ENCODE peak calls at places on chromosomes 13 and 19, in four cellular contexts. One of them, this sample, is unnamed.

GRCh38 chr13:95185851-95186250 is 115.4 kb downstream of the ABCC4 start:
- DNase-seq in uterus: no peak
- DNase-seq in ovary: no peak
- DNase-seq in esophagus squamous epithelium: no peak
- DNase-seq in this sample: no peak

GRCh38 chr13:94674609-94675348 is 37.6 kb downstream of the SOX21 start:
- DNase-seq in ovary: no peak
- DNase-seq in esophagus squamous epithelium: no peak
- DNase-seq in uterus: no peak
- DNase-seq in this sample: peak

GRCh38 chr19:17409990-17410389 is 4.6 kb upstream of the BST2 start:
- DNase-seq in uterus: peak
- DNase-seq in ovary: peak
- DNase-seq in esophagus squamous epithelium: no peak
- DNase-seq in this sample: no peak

GRCh38 chr13:76754414-76754813 is 131.8 kb downstream of the KCTD12 start:
- DNase-seq in uterus: no peak
- DNase-seq in ovary: no peak
- DNase-seq in esophagus squamous epithelium: no peak
- DNase-seq in this sample: peak

GRCh38 chr13:35723820-35724219 is 247.3 kb upstream of the MAB21L1 start:
- DNase-seq in esophagus squamous epithelium: no peak
- DNase-seq in ovary: peak
- DNase-seq in uterus: no peak
- DNase-seq in this sample: no peak

GRCh38 chr13:51625555-51626345 is 41.5 kb downstream of the WDFY2 start:
- DNase-seq in uterus: no peak
- DNase-seq in ovary: no peak
- DNase-seq in esophagus squamous epithelium: no peak
- DNase-seq in this sample: peak

GRCh38 chr13:89457977-89458376 is 1786.8 kb downstream of the SLITRK5 start:
- DNase-seq in esophagus squamous epithelium: no peak
- DNase-seq in ovary: no peak
- DNase-seq in uterus: no peak
- DNase-seq in this sample: no peak

GRCh38 chr19:33831835-33832234 is 35.2 kb downstream of the KCTD15 start:
- DNase-seq in esophagus squamous epithelium: no peak
- DNase-seq in ovary: no peak
- DNase-seq in uterus: no peak
- DNase-seq in this sample: no peak

GRCh38 chr19:42422576-42423461 is 4.4 kb downstream of the LIPE start:
- DNase-seq in ovary: peak
- DNase-seq in esophagus squamous epithelium: no peak
- DNase-seq in uterus: no peak
- DNase-seq in this sample: no peak

GRCh38 chr19:48768989-48769713 is 13.8 kb downstream of the FGF21 start:
- DNase-seq in esophagus squamous epithelium: no peak
- DNase-seq in uterus: no peak
- DNase-seq in ovary: no peak
- DNase-seq in this sample: peak
- TF ChIP-seq POLR2A in esophagus squamous epithelium: no peak
- TF ChIP-seq POLR2A in uterus: no peak
- TF ChIP-seq POLR2A in ovary: no peak
- TF ChIP-seq POLR2A in this sample: no peak

GRCh38 chr13:28421674-28422410 is 73.1 kb downstream of the FLT1 start:
- DNase-seq in esophagus squamous epithelium: no peak
- DNase-seq in uterus: no peak
- DNase-seq in ovary: no peak
- DNase-seq in this sample: no peak

GRCh38 chr13:28411859-28412353 is 83.0 kb downstream of the FLT1 start:
- DNase-seq in esophagus squamous epithelium: no peak
- DNase-seq in ovary: no peak
- DNase-seq in uterus: no peak
- DNase-seq in this sample: no peak

GRCh38 chr13:28412981-28413380 is 81.9 kb downstream of the FLT1 start:
- DNase-seq in ovary: no peak
- DNase-seq in esophagus squamous epithelium: no peak
- DNase-seq in uterus: no peak
- DNase-seq in this sample: no peak

GRCh38 chr13:28413999-28414398 is 80.9 kb downstream of the FLT1 start:
- DNase-seq in esophagus squamous epithelium: no peak
- DNase-seq in uterus: no peak
- DNase-seq in ovary: no peak
- DNase-seq in this sample: no peak

GRCh38 chr13:28415994-28416411 is 78.9 kb downstream of the FLT1 start:
- DNase-seq in uterus: no peak
- DNase-seq in ovary: no peak
- DNase-seq in esophagus squamous epithelium: no peak
- DNase-seq in this sample: no peak
- TF ChIP-seq CTCF in uterus: no peak
- TF ChIP-seq CTCF in ovary: no peak
- TF ChIP-seq CTCF in esophagus squamous epithelium: no peak
- TF ChIP-seq CTCF in this sample: no peak

DNA sequence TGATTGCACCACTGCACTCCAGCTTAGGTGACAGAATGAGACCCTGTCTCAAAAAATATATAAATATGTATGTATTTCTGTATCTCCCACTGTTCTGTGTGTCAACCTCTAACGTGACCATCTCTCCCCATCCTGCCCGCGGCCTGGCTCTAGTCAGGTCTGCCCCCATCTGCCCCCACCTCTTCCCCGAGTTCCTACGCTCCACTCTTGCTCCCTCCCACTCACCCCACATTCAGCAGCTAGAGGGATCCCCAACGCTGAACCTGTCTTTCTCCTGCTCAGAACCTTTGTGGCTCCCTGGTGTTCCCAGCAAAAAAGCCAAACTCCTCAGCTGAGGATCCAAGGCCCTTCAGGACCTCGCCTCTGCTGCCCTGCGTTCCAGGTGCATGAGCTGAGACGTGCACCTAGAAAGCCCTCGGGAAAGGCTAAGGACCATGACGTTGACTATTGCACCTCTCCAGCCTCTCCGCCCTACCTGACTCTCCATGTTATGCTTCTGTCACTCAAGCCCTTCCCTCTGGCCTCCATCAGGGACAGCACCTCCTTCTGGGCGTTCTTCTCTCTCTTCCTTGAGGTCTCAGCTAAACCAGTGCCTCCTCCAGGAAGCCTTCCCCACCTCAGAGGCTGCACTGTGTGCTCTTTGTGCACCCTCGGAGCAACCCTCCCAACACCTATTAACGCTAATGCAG is 18.1 kb downstream of the AKT2 start:
- DNase-seq in uterus: no peak
- DNase-seq in esophagus squamous epithelium: no peak
- DNase-seq in ovary: no peak
- DNase-seq in this sample: peak
- H3K27ac ChIP-seq in uterus: no peak
- H3K27ac ChIP-seq in esophagus squamous epithelium: no peak
- H3K27ac ChIP-seq in ovary: no peak
- H3K27ac ChIP-seq in this sample: peak

DNA sequence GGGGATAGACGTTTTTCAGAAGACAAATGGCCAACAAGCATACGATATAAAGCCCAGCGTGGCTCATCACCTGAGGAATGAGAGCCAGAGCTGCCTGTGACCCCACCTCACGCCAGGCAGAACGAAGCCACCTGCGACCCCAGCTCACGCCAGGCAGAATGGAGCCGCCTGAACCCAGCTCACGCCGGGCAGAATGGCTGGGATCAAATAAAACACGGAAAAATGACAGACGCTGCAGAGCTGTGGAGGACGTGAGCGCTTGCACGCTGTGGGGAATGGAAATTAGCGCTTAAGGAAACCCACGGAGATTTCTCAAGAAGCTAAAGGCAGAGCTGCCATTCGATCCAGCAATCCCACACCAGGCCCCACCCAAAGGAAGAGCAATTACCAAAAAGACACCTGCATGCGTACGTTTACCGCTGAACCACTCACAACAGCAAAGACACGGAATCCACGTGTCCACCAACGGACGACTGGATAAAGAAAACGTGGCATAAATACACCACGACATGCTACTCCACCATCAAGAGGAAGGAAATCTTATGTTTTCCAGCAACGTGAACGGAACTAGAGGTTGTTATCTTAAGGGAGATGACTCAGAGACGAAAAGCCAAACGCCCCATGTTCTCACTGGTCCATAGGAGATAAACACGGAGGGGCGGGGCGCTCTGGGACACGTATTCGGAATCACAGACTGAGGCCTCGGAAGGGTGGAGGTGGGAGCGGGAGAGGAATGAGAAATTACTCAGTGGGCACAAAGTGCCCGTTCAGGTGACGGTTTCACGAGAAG is 30.7 kb upstream of the C13orf46 start:
- DNase-seq in esophagus squamous epithelium: no peak
- DNase-seq in uterus: no peak
- DNase-seq in ovary: no peak
- DNase-seq in this sample: peak
- TF ChIP-seq POLR2A in esophagus squamous epithelium: no peak
- TF ChIP-seq POLR2A in uterus: no peak
- TF ChIP-seq POLR2A in ovary: no peak
- TF ChIP-seq POLR2A in this sample: no peak

DNA sequence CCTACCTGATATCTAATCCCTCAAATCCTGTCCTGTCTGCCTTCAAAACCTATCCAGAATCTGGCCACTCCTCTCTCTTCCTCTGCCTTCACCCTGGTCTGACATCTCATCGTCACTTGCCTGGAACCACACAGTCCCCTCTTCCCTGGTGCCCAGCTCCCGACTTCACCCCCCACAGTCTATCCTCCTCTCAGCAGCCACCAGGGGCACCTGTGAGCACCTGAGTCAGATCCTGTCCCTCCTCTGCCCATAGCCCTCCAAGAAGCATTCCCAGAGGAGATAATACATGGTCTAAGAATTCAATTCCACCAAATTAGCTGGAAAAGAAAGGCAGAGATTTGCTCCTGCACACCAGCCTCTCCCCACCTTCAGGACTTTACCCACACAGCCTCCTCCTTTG is 48.9 kb downstream of the ZNRF4 start:
- DNase-seq in ovary: no peak
- DNase-seq in esophagus squamous epithelium: no peak
- DNase-seq in uterus: no peak
- DNase-seq in this sample: no peak
- TF ChIP-seq CTCF in ovary: no peak
- TF ChIP-seq CTCF in esophagus squamous epithelium: no peak
- TF ChIP-seq CTCF in uterus: no peak
- TF ChIP-seq CTCF in this sample: no peak

GRCh38 chr19:19050731-19051130 is 13.1 kb upstream of the SLC25A42 start:
- DNase-seq in esophagus squamous epithelium: no peak
- DNase-seq in ovary: no peak
- DNase-seq in uterus: no peak
- DNase-seq in this sample: no peak
- H3K27ac ChIP-seq in esophagus squamous epithelium: no peak
- H3K27ac ChIP-seq in ovary: no peak
- H3K27ac ChIP-seq in uterus: no peak
- H3K27ac ChIP-seq in this sample: no peak

This sample was measured in thyroid gland.